ENCODE peak calls at places on chromosome X, in five cellular contexts. J is Peyer's patch, C is substantia nigra, G is mammary epithelial cell, E is tibial artery. L is an unnamed sample.

GRCh38 chrX:98398542-98398941 is 1514.8 kb downstream of the RPA4 start:
- DNase-seq in J (no peak), E (no peak), G (no peak), C (no peak), L (peak; percentile 22)

GRCh38 chrX:72620550-72621145 is 48.0 kb upstream of the HDAC8 start:
- DNase-seq in C (no peak), J (peak; percentile 79), G (peak; percentile 77), E (peak; percentile 83), L (peak; percentile 69)

GRCh38 chrX:6661731-6662130 is 126.8 kb upstream of the VCX3A start:
- DNase-seq in J (no peak), G (no peak), E (no peak), C (no peak), L (no peak)

GRCh38 chrX:120140293-120140981 is 18.0 kb upstream of the RHOXF2 start:
- DNase-seq in J (no peak), C (no peak), E (no peak), G (no peak), L (no peak)

GRCh38 chrX:125895518-125895917 is 270.6 kb downstream of the DCAF12L2 start:
- DNase-seq in J (no peak), G (no peak), C (no peak), E (no peak), L (no peak)

GRCh38 chrX:107565916-107566602 is 62.3 kb upstream of the PRPS1 start:
- DNase-seq in C (no peak), J (no peak), G (peak; percentile 51), E (no peak), L (no peak)

GRCh38 chrX:39816871-39817731 is 280.7 kb downstream of the BCOR start:
- DNase-seq in C (no peak), J (no peak), E (no peak), G (no peak), L (no peak)

GRCh38 chrX:9195199-9195880 is 161.4 kb upstream of the FAM9B start:
- DNase-seq in G (no peak), E (no peak), C (no peak), J (no peak), L (no peak)

GRCh38 chrX:54695231-54695630 is 102.8 kb downstream of the ITIH6 start:
- DNase-seq in C (no peak), J (no peak), E (no peak), G (peak; percentile 44), L (no peak)

GRCh38 chrX:44828008-44828605 is 15.7 kb upstream of the DUSP21 start:
- DNase-seq in E (no peak), J (peak; percentile 61), G (peak; percentile 85), C (no peak), L (peak; percentile 73)

GRCh38 chrX:74419861-74420193 is 1.5 kb upstream of the SLC16A2 start:
- DNase-seq in G (peak; percentile 16), E (no peak), C (no peak), J (peak; percentile 47), L (peak; percentile 4)

GRCh38 chrX:40746536-40746935 is 11.2 kb upstream of the MED14 start:
- DNase-seq in G (no peak), E (no peak), C (no peak), J (no peak), L (no peak)

GRCh38 chrX:106249706-106250379 is 81.7 kb downstream of the PWWP3B start:
- DNase-seq in C (no peak), E (no peak), G (no peak), J (no peak), L (no peak)

GRCh38 chrX:19544693-19545305 is 29.5 kb upstream of the MAP3K15 start:
- DNase-seq in G (peak; percentile 36), C (no peak), E (no peak), J (peak; percentile 73), L (no peak)

GRCh38 chrX:1749499-1749898 is 134.6 kb downstream of the ASMT start:
- DNase-seq in G (no peak), J (no peak), E (no peak), C (no peak), L (no peak)

GRCh38 chrX:64229145-64229544 is 1.3 kb downstream of the ASB12 start:
- DNase-seq in C (no peak), G (no peak), E (no peak), J (no peak), L (no peak)

GRCh38 chrX:115018944-115019343 is 1.5 kb upstream of the IL13RA2 start:
- DNase-seq in C (no peak), J (no peak), E (no peak), G (peak; percentile 38), L (no peak)

GRCh38 chrX:110403839-110404238 is 45.2 kb downstream of the RTL9 start:
- DNase-seq in C (no peak), J (no peak), E (no peak), G (no peak), L (no peak)

GRCh38 chrX:130110379-130111219 is at the start of gene ELF4:
- DNase-seq in E (peak; percentile 71), C (no peak), J (peak; percentile 74), G (peak; percentile 78), L (no peak)

GRCh38 chrX:49930046-49930445 is 7.7 kb downstream of the CLCN5 start:
- DNase-seq in C (no peak), G (no peak), E (no peak), J (no peak), L (no peak)

GRCh38 chrX:53324803-53325202 is 43.4 kb upstream of the IQSEC2 start:
- DNase-seq in E (no peak), G (no peak), C (no peak), J (no peak), L (no peak)
- H3K27ac ChIP-seq in E (no peak overlapping the region), G (no peak overlapping the region), C (no peak overlapping the region), J (no peak overlapping the region), L (no peak overlapping the region)

DNA sequence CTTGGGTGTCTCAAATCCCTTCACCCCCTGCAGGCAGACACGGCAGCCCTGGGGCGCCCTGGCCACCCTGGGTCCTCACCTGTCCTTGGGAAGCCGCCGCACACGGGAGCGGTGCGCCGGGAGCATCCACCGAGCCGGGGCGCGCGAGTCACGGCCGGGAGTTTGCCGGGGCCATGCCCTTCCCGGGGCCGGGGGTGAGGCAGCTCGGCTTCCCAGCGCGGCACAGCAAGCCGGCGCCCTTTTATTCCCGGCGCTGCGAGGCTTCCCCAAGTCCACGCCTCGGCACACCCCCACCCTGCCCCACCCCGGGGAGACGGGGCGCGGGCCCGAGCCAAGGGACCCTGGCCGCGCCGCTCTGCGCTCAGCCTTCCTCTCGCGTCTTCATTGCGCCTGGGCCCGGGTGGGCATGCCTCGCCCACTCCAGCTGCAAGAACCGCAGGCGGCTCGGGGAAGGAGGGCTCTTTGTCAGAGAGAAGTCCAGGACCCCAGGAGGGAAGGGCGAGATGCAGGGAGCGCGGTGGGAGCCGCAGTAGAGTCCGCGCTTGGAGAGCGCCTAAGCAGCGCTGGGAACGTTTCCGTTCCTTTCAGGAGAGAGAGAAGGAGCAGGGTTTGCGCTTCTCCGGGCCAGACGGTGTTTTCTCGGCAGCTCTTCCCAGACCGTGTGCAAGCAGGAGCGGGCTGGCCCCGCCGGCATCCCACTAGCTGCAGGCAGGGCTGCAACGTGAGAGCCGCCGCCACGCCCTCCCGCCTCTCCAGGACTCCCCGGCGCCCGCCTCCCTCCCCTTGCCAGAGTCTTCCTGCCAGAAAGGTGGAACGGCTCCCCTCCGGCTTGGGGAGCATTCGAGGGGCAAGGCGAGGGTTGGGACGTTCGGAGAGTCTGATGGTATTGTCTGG is at the start of gene MXRA5:
- DNase-seq in J (no peak), C (no peak), E (no peak), G (peak; percentile 36), L (peak; percentile 8)
- H3K27ac ChIP-seq in J (peak within 1 kb of the TSS; percentile 46), C (no peak within 1 kb of the TSS), E (peak within 1 kb of the TSS; percentile 25), G (no peak within 1 kb of the TSS), L (no peak within 1 kb of the TSS)

DNA sequence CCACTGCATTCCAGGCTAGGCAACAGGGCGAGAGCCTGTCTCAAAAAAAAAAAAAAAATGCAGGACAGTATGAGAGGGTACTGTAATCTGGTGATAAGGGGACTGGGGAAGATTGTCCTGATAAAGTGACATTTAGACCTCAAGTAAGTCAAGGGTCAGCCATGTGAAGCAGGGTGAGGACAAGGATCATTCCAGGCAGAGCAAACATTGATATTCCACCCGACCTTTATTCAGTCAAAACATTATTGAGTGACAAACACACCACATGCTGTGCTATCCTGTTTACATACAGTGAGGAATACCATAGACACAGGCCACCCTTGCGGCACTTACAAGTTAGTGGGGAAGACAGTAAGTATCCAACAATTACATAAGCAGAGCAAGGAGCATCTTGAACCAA is 64.4 kb downstream of the SLC9A6 start:
- DNase-seq in G (no peak), E (no peak), J (no peak), C (no peak), L (no peak)
- H3K27ac ChIP-seq in G (no peak overlapping the region), E (no peak overlapping the region), J (no peak overlapping the region), C (no peak overlapping the region), L (no peak overlapping the region)

GRCh38 chrX:118116308-118117068 is at the start of gene KLHL13:
- DNase-seq in C (no peak), J (peak; percentile 45), G (peak; percentile 28), E (peak; percentile 65), L (no peak)
- H3K27ac ChIP-seq in C (no peak within 1 kb of the TSS), J (peak within 1 kb of the TSS; percentile 31), G (peak within 1 kb of the TSS; percentile 40), E (peak within 1 kb of the TSS; percentile 87), L (no peak within 1 kb of the TSS)

GRCh38 chrX:124502599-124502998 is 156.2 kb downstream of the SH2D1A start:
- DNase-seq in E (no peak), J (no peak), G (no peak), C (no peak), L (no peak)
- H3K27ac ChIP-seq in E (no peak overlapping the region), J (no peak overlapping the region), G (no peak overlapping the region), C (no peak overlapping the region), L (no peak overlapping the region)

GRCh38 chrX:104250470-104250869 is 4.3 kb downstream of the ESX1 start:
- DNase-seq in G (no peak), C (no peak), E (no peak), J (no peak), L (no peak)
- H3K27ac ChIP-seq in G (no peak overlapping the region), C (no peak overlapping the region), E (no peak overlapping the region), J (no peak overlapping the region), L (no peak overlapping the region)

GRCh38 chrX:101932249-101932570 is 383 bp upstream of the ZMAT1 start:
- DNase-seq in C (no peak), G (no peak), E (no peak), J (no peak), L (no peak)

GRCh38 chrX:101931104-101931493 is 728 bp downstream of the ZMAT1 start:
- DNase-seq in G (no peak), C (no peak), J (no peak), E (no peak), L (no peak)

GRCh38 chrX:101925733-101926132 is 6.1 kb downstream of the ZMAT1 start:
- DNase-seq in G (no peak), J (no peak), C (no peak), E (no peak), L (no peak)

DNA sequence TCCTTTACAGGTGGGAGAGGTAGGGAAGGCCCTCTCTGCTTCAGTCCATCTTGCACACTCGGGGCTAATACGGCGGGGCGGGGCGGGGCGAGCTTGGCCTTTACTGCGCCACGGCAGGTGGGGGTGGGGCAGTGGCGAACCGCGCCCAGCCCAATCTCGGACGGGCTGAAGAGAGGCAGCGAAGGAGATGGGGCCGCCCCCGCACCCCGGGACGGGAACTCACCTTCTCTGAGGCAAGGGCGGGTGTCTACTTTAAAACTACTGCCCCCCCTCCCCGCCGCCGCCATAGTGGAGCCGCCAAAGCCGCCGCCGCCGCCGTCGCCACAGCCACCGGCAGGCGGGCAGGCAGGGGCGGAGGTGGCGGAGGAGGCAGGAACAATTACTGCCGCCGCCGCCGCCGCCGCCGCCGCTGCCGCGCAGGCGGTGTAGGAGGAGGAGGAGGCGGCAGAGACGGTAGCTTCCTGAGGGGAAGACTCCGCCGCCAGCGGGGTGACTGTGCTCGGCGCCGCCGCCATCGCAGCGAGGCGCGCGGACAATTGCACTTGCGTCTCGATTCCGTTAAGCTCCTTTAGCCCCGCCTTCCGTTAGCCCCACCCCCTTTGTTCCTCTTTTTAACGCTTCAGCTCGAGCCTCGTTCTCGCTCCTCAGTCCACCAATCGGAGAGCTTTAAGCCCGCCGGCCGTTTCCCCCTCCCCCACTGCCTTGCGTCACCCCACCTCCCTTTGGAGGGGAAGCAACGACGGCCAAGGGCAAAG is at the start of gene ZMAT1:
- DNase-seq in E (peak; percentile 97), G (peak; percentile 25), J (peak; percentile 97), C (peak; percentile 59), L (peak; percentile 36)
- H3K27ac ChIP-seq in E (peak within 1 kb of the TSS; percentile 100), G (no peak within 1 kb of the TSS), J (peak within 1 kb of the TSS; percentile 90), C (peak within 1 kb of the TSS; percentile 76), L (no peak within 1 kb of the TSS)

L was measured in foreskin keratinocyte.